ENCODE peak calls at places on chromosomes 3 and 15, in seven cellular contexts. X, O, P, M, K, L and U are unnamed samples.

GRCh38 chr3:46845860-46846623 is 17.2 kb downstream of the MYL3 start:
- DNase-seq in X (peak), O (peak), P (peak), M (peak), K (peak), L (no peak), U (peak)

GRCh38 chr3:124412642-124413041 is 317.6 kb upstream of the UMPS start:
- DNase-seq in X (no peak), O (no peak), P (no peak), M (no peak), K (no peak), L (no peak), U (no peak)

GRCh38 chr3:47421741-47422649 is 41.2 kb downstream of the PTPN23 start:
- DNase-seq in X (peak), O (no peak), P (peak), M (peak), K (no peak), L (no peak), U (no peak)

GRCh38 chr15:36737430-36737891 is 158.0 kb downstream of the CDIN1 start:
- DNase-seq in X (no peak), O (peak), P (no peak), M (no peak), K (peak), L (no peak), U (no peak)

GRCh38 chr15:70585707-70586034 is 177.7 kb downstream of the UACA start:
- DNase-seq in X (no peak), O (no peak), P (peak), M (no peak), K (no peak), L (peak), U (no peak)

GRCh38 chr3:154778057-154778456 is 302.1 kb upstream of the MME start:
- DNase-seq in X (peak), O (no peak), P (no peak), M (no peak), K (peak), L (no peak), U (no peak)

GRCh38 chr3:54837964-54838363 is 89.9 kb downstream of the LRTM1 start:
- DNase-seq in X (no peak), O (no peak), P (no peak), M (no peak), K (peak), L (no peak), U (no peak)

GRCh38 chr15:38593523-38593922 is 28.9 kb upstream of the RASGRP1 start:
- DNase-seq in X (no peak), O (no peak), P (no peak), M (no peak), K (no peak), L (no peak), U (peak)

GRCh38 chr3:102941761-102942160 is 506.9 kb downstream of the ZPLD1 start:
- DNase-seq in X (no peak), O (no peak), P (no peak), M (no peak), K (no peak), L (no peak), U (no peak)

GRCh38 chr15:68417051-68417450 is 14.9 kb downstream of the ITGA11 start:
- DNase-seq in X (no peak), O (no peak), P (no peak), M (no peak), K (no peak), L (no peak), U (no peak)

GRCh38 chr15:22903427-22903826 is 65.0 kb downstream of the NIPA2 start:
- DNase-seq in X (no peak), O (no peak), P (no peak), M (peak), K (no peak), L (no peak), U (no peak)

GRCh38 chr3:63500196-63500595 is 152.3 kb upstream of the SNTN start:
- DNase-seq in X (no peak), O (no peak), P (peak), M (no peak), K (no peak), L (no peak), U (no peak)

GRCh38 chr3:159937561-159937960 is 51.1 kb upstream of the IL12A start:
- DNase-seq in X (no peak), O (no peak), P (no peak), M (no peak), K (no peak), L (no peak), U (no peak)

GRCh38 chr3:123877965-123878364 is 6.2 kb downstream of the MYLK start:
- DNase-seq in X (no peak), O (no peak), P (no peak), M (no peak), K (no peak), L (no peak), U (no peak)

GRCh38 chr15:95734422-95735316 is 595.8 kb upstream of the NR2F2 start:
- DNase-seq in X (no peak), O (no peak), P (no peak), M (no peak), K (no peak), L (no peak), U (no peak)

GRCh38 chr3:192629429-192629828 is 97.9 kb downstream of the FGF12 start:
- DNase-seq in X (no peak), O (no peak), P (no peak), M (no peak), K (no peak), L (no peak), U (no peak)

GRCh38 chr3:72289708-72290104 is 504.8 kb upstream of the PROK2 start:
- DNase-seq in X (no peak), O (no peak), P (no peak), M (no peak), K (no peak), L (no peak), U (no peak)

GRCh38 chr3:140459462-140459861 is 218.4 kb upstream of the TRIM42 start:
- DNase-seq in X (no peak), O (no peak), P (no peak), M (no peak), K (no peak), L (no peak), U (no peak)

GRCh38 chr3:15693340-15693739 is 91.8 kb downstream of the BTD start:
- DNase-seq in X (no peak), O (no peak), P (no peak), M (no peak), K (peak), L (no peak), U (no peak)

GRCh38 chr3:37863949-37864822 is 2.5 kb downstream of the CTDSPL start:
- DNase-seq in X (no peak), O (no peak), P (no peak), M (peak), K (no peak), L (peak), U (no peak)

GRCh38 chr15:47331796-47332480 is 385.4 kb upstream of the SEMA6D start:
- DNase-seq in X (peak), O (peak), P (no peak), M (no peak), K (peak), L (no peak), U (no peak)

GRCh38 chr3:42664443-42664814 is 10.9 kb downstream of the ZBTB47 start:
- DNase-seq in X (no peak), O (no peak), P (peak), M (no peak), K (no peak), L (no peak), U (no peak)

GRCh38 chr15:97708252-97708651 is 252.3 kb upstream of the ARRDC4 start:
- DNase-seq in X (no peak), O (no peak), P (no peak), M (no peak), K (no peak), L (no peak), U (no peak)

GRCh38 chr3:157464283-157464682 is 27.6 kb downstream of the PTX3 start:
- DNase-seq in X (no peak), O (peak), P (no peak), M (no peak), K (peak), L (no peak), U (no peak)

GRCh38 chr15:51322622-51323296 is 15.6 kb downstream of the CYP19A1 start:
- DNase-seq in X (peak), O (no peak), P (peak), M (no peak), K (no peak), L (no peak), U (peak)

GRCh38 chr3:13253208-13253937 is 166.7 kb downstream of the NUP210 start:
- DNase-seq in X (no peak), O (no peak), P (no peak), M (no peak), K (no peak), L (no peak), U (no peak)

GRCh38 chr15:37880009-37880834 is 54.2 kb upstream of the TMCO5A start:
- DNase-seq in X (no peak), O (peak), P (no peak), M (no peak), K (peak), L (peak), U (no peak)

GRCh38 chr3:69941439-69942176 is 57.9 kb upstream of the SAMMSON start:
- DNase-seq in X (no peak), O (peak), P (no peak), M (no peak), K (peak), L (no peak), U (no peak)

GRCh38 chr3:41907330-41908073 is 54.4 kb downstream of the ULK4 start:
- DNase-seq in X (no peak), O (no peak), P (no peak), M (no peak), K (peak), L (no peak), U (no peak)

GRCh38 chr3:55937301-55937700 is 450.2 kb upstream of the WNT5A start:
- DNase-seq in X (no peak), O (no peak), P (no peak), M (no peak), K (no peak), L (no peak), U (no peak)
- TF ChIP-seq CTCF in X (no peak), O (no peak), P (no peak), M (no peak), K (no peak), L (no peak), U (no peak)

GRCh38 chr3:35709691-35710090 is 70.4 kb downstream of the ARPP21 start:
- DNase-seq in X (no peak), O (no peak), P (no peak), M (no peak), K (no peak), L (no peak), U (no peak)
- H3K27ac ChIP-seq in X (no peak), O (no peak), P (no peak), M (no peak), K (no peak), L (no peak), U (no peak)

GRCh38 chr15:55784284-55784683 is 41.3 kb upstream of the PRTG start:
- DNase-seq in X (no peak), O (no peak), P (no peak), M (no peak), K (no peak), L (no peak), U (no peak)

GRCh38 chr15:55786341-55786740 is 43.4 kb upstream of the PRTG start:
- DNase-seq in X (no peak), O (no peak), P (no peak), M (no peak), K (no peak), L (peak), U (no peak)

GRCh38 chr15:55791576-55792400 is 48.8 kb upstream of the PRTG start:
- DNase-seq in X (no peak), O (no peak), P (no peak), M (no peak), K (peak), L (no peak), U (peak)

GRCh38 chr15:55795031-55795430 is 52.1 kb upstream of the PRTG start:
- DNase-seq in X (no peak), O (no peak), P (no peak), M (no peak), K (no peak), L (no peak), U (no peak)

DNA sequence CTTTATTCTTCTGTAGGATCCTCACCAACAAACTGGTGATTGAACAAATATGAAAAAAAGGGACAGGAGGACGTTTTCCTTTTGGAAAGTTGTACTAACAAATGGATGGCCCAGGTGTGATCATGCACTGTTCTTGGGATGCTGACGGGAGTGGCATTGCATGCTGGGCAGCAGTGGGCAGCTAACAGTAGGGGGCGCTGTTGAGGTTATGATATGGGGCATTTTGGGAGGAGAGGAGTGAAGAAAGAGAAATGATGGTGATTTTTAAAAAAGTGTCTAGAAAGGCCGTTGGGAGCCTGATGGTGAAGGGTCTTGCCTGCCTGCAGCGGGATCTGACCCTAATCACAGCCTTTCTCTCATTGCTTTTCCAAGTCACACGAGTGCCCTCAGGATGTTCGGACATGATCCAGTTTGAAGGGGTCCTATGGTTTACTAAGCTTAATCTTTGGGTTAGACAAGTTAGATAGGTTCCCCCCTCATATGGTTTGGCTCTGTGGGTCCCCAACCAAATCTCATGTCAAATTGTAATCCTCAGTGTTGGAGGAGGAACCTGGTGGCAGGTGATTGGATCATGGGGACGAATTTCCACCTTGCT is 46.2 kb upstream of the PRTG start:
- DNase-seq in X (no peak), O (no peak), P (peak), M (no peak), K (no peak), L (no peak), U (no peak)
- TF ChIP-seq CTCF in X (peak), O (peak), P (no peak), M (peak), K (peak), L (peak), U (no peak)

GRCh38 chr3:39263576-39263975 is 16.3 kb downstream of the CX3CR1 start:
- DNase-seq in X (no peak), O (no peak), P (no peak), M (no peak), K (no peak), L (no peak), U (no peak)

GRCh38 chr3:39260318-39260717 is 19.5 kb downstream of the CX3CR1 start:
- DNase-seq in X (no peak), O (no peak), P (no peak), M (no peak), K (no peak), L (no peak), U (no peak)

GRCh38 chr3:39261726-39262125 is 18.1 kb downstream of the CX3CR1 start:
- DNase-seq in X (no peak), O (no peak), P (no peak), M (no peak), K (no peak), L (no peak), U (no peak)

GRCh38 chr3:39262842-39263241 is 17.0 kb downstream of the CX3CR1 start:
- DNase-seq in X (no peak), O (no peak), P (no peak), M (no peak), K (no peak), L (no peak), U (no peak)

DNA sequence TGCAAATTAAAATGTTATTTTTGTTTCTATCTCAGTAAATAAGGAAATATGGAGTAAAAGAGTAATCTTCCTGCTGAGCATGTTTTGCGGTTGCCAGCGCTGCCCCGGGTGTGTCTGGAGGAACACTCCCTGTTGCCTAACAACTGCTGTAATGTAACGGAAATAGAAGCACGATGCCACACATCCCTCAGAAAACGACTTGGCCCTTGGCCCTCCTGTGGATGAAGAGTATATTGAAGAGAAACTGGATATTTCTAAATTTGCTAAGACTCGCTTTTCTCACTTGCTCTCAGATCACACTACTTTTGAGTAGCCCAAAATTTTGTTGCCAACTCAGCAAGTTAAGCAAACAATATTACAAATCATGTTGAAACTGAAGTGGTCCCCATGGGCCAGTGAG is 18.9 kb downstream of the CX3CR1 start:
- DNase-seq in X (peak), O (peak), P (peak), M (peak), K (peak), L (peak), U (peak)
- H3K27ac ChIP-seq in X (peak), O (no peak), P (no peak), M (peak), K (no peak), L (no peak), U (peak)

DNA sequence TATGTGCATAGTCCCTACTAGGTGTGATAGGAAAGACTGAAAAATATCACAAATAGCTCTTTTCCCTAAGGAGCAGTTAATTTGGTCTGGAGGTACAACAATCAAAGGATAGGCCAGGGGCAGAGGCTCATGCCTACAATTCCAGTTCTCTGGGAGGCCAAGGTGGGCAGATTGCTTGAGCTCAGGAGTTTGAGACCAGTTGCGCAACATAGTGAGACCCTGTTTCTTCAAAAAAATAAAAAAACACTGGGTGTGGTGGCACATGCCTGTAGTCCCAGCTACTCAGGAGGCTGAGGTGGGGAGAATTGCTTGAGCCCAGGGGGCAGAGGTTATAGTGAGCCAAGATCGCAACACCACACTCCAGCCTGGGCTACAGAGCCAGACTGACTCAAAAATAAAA is 30.2 kb upstream of the BHLHE40 start:
- DNase-seq in X (no peak), O (no peak), P (no peak), M (no peak), K (no peak), L (no peak), U (no peak)
- TF ChIP-seq CTCF in X (no peak), O (no peak), P (no peak), M (no peak), K (no peak), L (no peak), U (no peak)

DNA sequence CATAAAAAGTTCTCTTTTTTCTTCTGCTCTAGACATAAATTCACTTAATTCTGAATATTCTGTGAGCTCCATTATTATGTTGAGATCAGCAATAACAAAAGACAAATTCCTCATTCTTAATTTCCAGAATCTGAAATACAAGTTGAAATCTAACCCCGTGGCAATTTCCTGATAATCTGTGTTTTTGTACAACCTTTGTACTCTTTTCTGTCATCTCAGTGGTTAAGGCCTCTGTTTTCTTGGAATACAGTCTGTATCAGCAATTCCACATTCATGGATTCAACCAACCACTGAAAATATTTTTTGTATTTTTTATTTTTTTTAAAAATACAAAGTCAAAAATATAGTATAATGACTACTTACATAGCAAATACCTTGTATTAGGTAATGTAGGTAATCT is 8.7 kb downstream of the CCR8 start:
- DNase-seq in X (no peak), O (no peak), P (no peak), M (no peak), K (no peak), L (no peak), U (no peak)
- H3K27ac ChIP-seq in X (no peak), O (no peak), P (no peak), M (no peak), K (no peak), L (no peak), U (no peak)